ENCODE peak calls at places on chromosomes 5 and 9, in four cellular contexts. One of them, this sample, is unnamed.

GRCh38 chr9:137341227-137341626 is 39.2 kb upstream of the NRARP start:
- DNase-seq in tibial artery: no peak
- DNase-seq in astrocyte of the spinal cord: no peak
- DNase-seq in HepG2: no peak
- DNase-seq in this sample: no peak

GRCh38 chr9:131839281-131840084 is 99.6 kb upstream of the RAPGEF1 start:
- DNase-seq in tibial artery: no peak
- DNase-seq in astrocyte of the spinal cord: peak; percentile 75
- DNase-seq in HepG2: no peak
- DNase-seq in this sample: no peak

GRCh38 chr5:110040178-110040577 is 350.5 kb downstream of the MAN2A1 start:
- DNase-seq in tibial artery: no peak
- DNase-seq in astrocyte of the spinal cord: no peak
- DNase-seq in HepG2: peak; percentile 18
- DNase-seq in this sample: no peak

GRCh38 chr9:126708178-126708577 is 94.5 kb downstream of the LMX1B start:
- DNase-seq in tibial artery: no peak
- DNase-seq in astrocyte of the spinal cord: no peak
- DNase-seq in HepG2: no peak
- DNase-seq in this sample: no peak

GRCh38 chr5:140383300-140383699 is 18.3 kb upstream of the ANKHD1 start:
- DNase-seq in tibial artery: no peak
- DNase-seq in astrocyte of the spinal cord: no peak
- DNase-seq in HepG2: no peak
- DNase-seq in this sample: no peak

GRCh38 chr9:114037961-114038723 is 40.0 kb downstream of the AMBP start:
- DNase-seq in tibial artery: no peak
- DNase-seq in astrocyte of the spinal cord: no peak
- DNase-seq in HepG2: no peak
- DNase-seq in this sample: peak; percentile 71

GRCh38 chr5:73974871-73975351 is 348.9 kb downstream of the ARHGEF28 start:
- DNase-seq in tibial artery: no peak
- DNase-seq in astrocyte of the spinal cord: no peak
- DNase-seq in HepG2: peak; percentile 43
- DNase-seq in this sample: no peak

GRCh38 chr5:85428426-85428934 is 1043.8 kb upstream of the EDIL3 start:
- DNase-seq in tibial artery: no peak
- DNase-seq in astrocyte of the spinal cord: no peak
- DNase-seq in HepG2: no peak
- DNase-seq in this sample: no peak

GRCh38 chr9:90107021-90107771 is 502.4 kb downstream of the GADD45G start:
- DNase-seq in tibial artery: no peak
- DNase-seq in astrocyte of the spinal cord: peak; percentile 32
- DNase-seq in HepG2: no peak
- DNase-seq in this sample: no peak

GRCh38 chr9:128085852-128086409 is 17.9 kb downstream of the SLC25A25 start:
- DNase-seq in tibial artery: no peak
- DNase-seq in astrocyte of the spinal cord: no peak
- DNase-seq in HepG2: no peak
- DNase-seq in this sample: no peak

GRCh38 chr5:113093561-113093960 is 117.0 kb downstream of the DCP2 start:
- DNase-seq in tibial artery: no peak
- DNase-seq in astrocyte of the spinal cord: no peak
- DNase-seq in HepG2: no peak
- DNase-seq in this sample: no peak

GRCh38 chr5:76694317-76694716 is 21.6 kb upstream of the F2R start:
- DNase-seq in tibial artery: no peak
- DNase-seq in astrocyte of the spinal cord: no peak
- DNase-seq in HepG2: no peak
- DNase-seq in this sample: no peak

GRCh38 chr5:109028608-109029299 is 281.1 kb downstream of the FER start:
- DNase-seq in tibial artery: no peak
- DNase-seq in astrocyte of the spinal cord: no peak
- DNase-seq in HepG2: peak; percentile 1
- DNase-seq in this sample: no peak

GRCh38 chr9:127741831-127742434 is 6.8 kb upstream of the TOR2A start:
- DNase-seq in tibial artery: no peak
- DNase-seq in astrocyte of the spinal cord: peak; percentile 37
- DNase-seq in HepG2: peak; percentile 37
- DNase-seq in this sample: peak; percentile 19

DNA sequence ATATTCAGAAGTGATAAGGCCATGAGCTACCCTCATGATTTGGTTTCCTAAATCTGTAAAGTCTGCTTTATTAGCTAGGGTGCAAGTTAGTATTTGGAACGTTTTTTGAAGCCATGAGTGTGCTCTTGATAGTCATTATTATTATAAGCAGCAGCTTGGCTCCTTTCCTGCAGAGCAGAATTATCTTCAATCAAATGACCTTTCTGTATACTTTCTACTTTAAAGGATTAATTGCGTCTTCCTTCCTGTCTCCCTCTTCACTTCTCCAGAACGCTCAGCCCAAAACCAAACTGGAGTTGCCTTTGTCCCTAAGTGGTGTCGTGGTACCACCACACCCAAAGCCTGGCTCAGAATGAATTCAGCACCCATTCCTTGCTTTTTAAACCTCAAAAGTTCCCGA is 211.3 kb downstream of the ARHGAP26 start:
- DNase-seq in tibial artery: no peak
- DNase-seq in astrocyte of the spinal cord: no peak
- DNase-seq in HepG2: no peak
- DNase-seq in this sample: no peak
- TF ChIP-seq CTCF in tibial artery: no peak
- TF ChIP-seq CTCF in astrocyte of the spinal cord: no peak
- TF ChIP-seq CTCF in HepG2: no peak
- TF ChIP-seq CTCF in this sample: no peak

GRCh38 chr9:123266655-123267421 is 1.5 kb downstream of the STRBP start:
- DNase-seq in tibial artery: no peak
- DNase-seq in astrocyte of the spinal cord: no peak
- DNase-seq in HepG2: no peak
- DNase-seq in this sample: no peak

GRCh38 chr9:123268240-123268949 is at the start of gene STRBP:
- DNase-seq in tibial artery: peak; percentile 84
- DNase-seq in astrocyte of the spinal cord: peak; percentile 73
- DNase-seq in HepG2: peak; percentile 78
- DNase-seq in this sample: peak; percentile 37

GRCh38 chr9:123268950-123269302 is 540 bp upstream of the STRBP start:
- DNase-seq in tibial artery: no peak
- DNase-seq in astrocyte of the spinal cord: no peak
- DNase-seq in HepG2: no peak
- DNase-seq in this sample: no peak

GRCh38 chr9:123267481-123268239 is 726 bp downstream of the STRBP start:
- DNase-seq in tibial artery: no peak
- DNase-seq in astrocyte of the spinal cord: no peak
- DNase-seq in HepG2: no peak
- DNase-seq in this sample: no peak

DNA sequence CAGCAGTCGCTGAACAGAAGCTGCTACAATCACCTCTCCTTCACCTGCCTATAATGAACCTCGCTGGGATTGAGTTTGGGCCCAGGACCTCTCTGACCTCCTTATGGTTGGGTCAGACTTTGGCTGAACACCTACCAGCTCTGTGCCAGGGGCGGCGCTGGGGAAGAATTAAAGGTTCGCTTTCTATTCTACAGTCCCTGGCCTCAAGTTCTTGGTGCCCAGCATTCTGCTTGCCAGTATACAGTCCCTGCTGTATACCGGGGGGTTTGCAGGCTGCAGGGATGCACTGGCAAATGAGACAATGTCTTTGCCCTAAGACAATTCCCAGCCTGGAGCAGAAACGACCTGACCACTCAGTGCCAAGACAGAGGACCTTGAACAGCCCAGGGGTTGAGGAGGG is 930 bp upstream of the STRBP start:
- DNase-seq in tibial artery: no peak
- DNase-seq in astrocyte of the spinal cord: no peak
- DNase-seq in HepG2: no peak
- DNase-seq in this sample: no peak
- H3K4me3 ChIP-seq in tibial artery: peak overlapping the region; percentile 94
- H3K4me3 ChIP-seq in astrocyte of the spinal cord: peak overlapping the region; percentile 59
- H3K4me3 ChIP-seq in HepG2: peak overlapping the region; percentile 77
- H3K4me3 ChIP-seq in this sample: peak overlapping the region; percentile 57

DNA sequence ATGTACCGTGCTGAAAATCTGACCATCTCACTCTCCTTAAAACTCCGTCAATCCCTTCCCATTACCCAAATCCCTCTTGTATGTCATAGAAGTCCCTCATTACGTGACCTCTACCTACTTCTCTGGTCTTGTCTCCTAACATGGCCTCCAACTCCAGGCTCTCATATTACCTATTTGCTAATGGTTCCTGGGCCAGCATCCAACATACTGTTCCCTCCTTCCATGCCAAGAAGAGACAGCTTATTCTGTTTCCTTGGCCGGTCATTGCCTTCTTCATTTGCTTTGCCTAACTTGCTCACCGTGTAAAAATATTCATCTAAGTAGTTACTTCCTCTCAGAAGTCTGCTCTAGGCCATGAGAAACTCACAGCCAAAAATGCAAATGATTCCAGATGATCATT is 8.9 kb upstream of the IL6ST start:
- DNase-seq in tibial artery: no peak
- DNase-seq in astrocyte of the spinal cord: peak; percentile 56
- DNase-seq in HepG2: no peak
- DNase-seq in this sample: no peak
- TF ChIP-seq CTCF in tibial artery: no peak
- TF ChIP-seq CTCF in astrocyte of the spinal cord: no peak
- TF ChIP-seq CTCF in HepG2: no peak
- TF ChIP-seq CTCF in this sample: no peak

DNA sequence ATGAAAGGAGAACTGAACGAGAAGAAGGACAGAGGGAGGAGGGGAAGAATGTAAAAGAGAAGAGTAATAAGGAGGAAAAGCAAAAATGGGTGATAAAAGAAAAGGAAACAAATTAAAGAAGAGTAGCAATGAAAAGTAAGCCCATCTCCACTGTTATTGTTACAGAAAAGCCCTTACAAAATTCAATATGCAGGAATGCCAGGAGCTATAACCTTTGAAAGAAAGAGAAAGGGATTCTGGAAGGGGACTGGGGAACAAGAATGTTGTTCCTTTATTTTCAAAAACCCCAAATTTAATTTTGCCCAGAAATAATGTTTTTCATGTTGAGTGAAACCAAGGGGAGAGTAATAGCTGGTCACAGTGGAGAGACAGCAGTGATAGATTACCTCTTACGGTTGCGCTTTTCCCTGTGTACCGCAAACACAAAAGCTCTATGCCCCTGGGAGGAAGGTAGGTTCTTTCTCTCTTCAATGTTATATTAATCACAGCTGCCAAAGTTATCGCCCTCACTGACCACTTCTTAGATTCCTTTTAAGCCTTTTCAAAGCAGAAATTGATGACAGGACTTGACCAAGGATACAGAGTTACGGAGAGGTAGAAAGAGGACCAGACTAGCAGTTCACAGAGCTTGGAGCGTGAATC is 86.6 kb downstream of the BRINP1 start:
- DNase-seq in tibial artery: no peak
- DNase-seq in astrocyte of the spinal cord: no peak
- DNase-seq in HepG2: no peak
- DNase-seq in this sample: no peak
- H3K4me3 ChIP-seq in tibial artery: no peak overlapping the region
- H3K4me3 ChIP-seq in astrocyte of the spinal cord: no peak overlapping the region
- H3K4me3 ChIP-seq in HepG2: no peak overlapping the region
- H3K4me3 ChIP-seq in this sample: no peak overlapping the region

GRCh38 chr9:129333961-129334743 is 156.1 kb upstream of the IER5L start:
- DNase-seq in tibial artery: peak; percentile 93
- DNase-seq in astrocyte of the spinal cord: peak; percentile 98
- DNase-seq in HepG2: peak; percentile 94
- DNase-seq in this sample: peak; percentile 100
- TF ChIP-seq CTCF in tibial artery: peak; percentile 15
- TF ChIP-seq CTCF in astrocyte of the spinal cord: no peak
- TF ChIP-seq CTCF in HepG2: peak; percentile 47
- TF ChIP-seq CTCF in this sample: no peak